ENCODE peak calls at places on chromosomes 11 and 22, in five cellular contexts. Z is lung; Q is stomach; U is stimulated activated naive CD4-positive, alpha-beta T cell; A is progenitor cell of endocrine pancreas. E is an unnamed sample.

GRCh38 chr11:68402355-68403031 is 58.1 kb upstream of the PPP6R3 start:
- DNase-seq in Z (no peak), U (no peak), Q (no peak), A (no peak), E (no peak)

GRCh38 chr11:126880872-126881271 is 119.7 kb downstream of the KIRREL3 start:
- DNase-seq in Q (no peak), Z (no peak), U (no peak), A (no peak), E (no peak)

GRCh38 chr22:39353346-39353745 is 3.6 kb downstream of the SYNGR1 start:
- DNase-seq in A (no peak), U (no peak), Z (no peak), Q (no peak), E (no peak)

GRCh38 chr11:133917921-133918605 is 38.7 kb downstream of the IGSF9B start:
- DNase-seq in Q (no peak), Z (no peak), U (no peak), A (no peak), E (no peak)

GRCh38 chr11:63888170-63889086 is 28.5 kb downstream of the RCOR2 start:
- DNase-seq in Z (peak), U (peak), Q (peak), A (no peak), E (peak)

GRCh38 chr11:73838443-73839122 is 38.1 kb downstream of the COA4 start:
- DNase-seq in U (no peak), A (no peak), Q (no peak), Z (no peak), E (no peak)

GRCh38 chr11:127939000-127939399 is 648.4 kb downstream of the ETS1 start:
- DNase-seq in A (no peak), Z (no peak), Q (no peak), U (no peak), E (no peak)

GRCh38 chr22:36760716-36761115 is 15.2 kb downstream of the IFT27 start:
- DNase-seq in Z (no peak), U (no peak), Q (no peak), A (no peak), E (no peak)

GRCh38 chr22:19889951-19890350 is 35.3 kb upstream of the GNB1L start:
- DNase-seq in U (no peak), Q (no peak), A (no peak), Z (no peak), E (peak)

GRCh38 chr11:9895016-9895415 is 231.1 kb downstream of the SWAP70 start:
- DNase-seq in U (no peak), A (no peak), Q (no peak), Z (no peak), E (no peak)

GRCh38 chr11:76445122-76446084 is 585 bp downstream of the EMSY start:
- DNase-seq in Q (peak), U (no peak), A (peak), Z (peak), E (peak)

GRCh38 chr11:3169235-3169951 is 4.3 kb upstream of the OSBPL5 start:
- DNase-seq in Z (no peak), U (no peak), Q (peak), A (no peak), E (no peak)

GRCh38 chr11:117438371-117439000 is 110.8 kb downstream of the CEP164 start:
- DNase-seq in A (no peak), Q (no peak), U (no peak), Z (no peak), E (no peak)

GRCh38 chr11:4665424-4665823 is 21.6 kb downstream of the OR51E1 start:
- DNase-seq in Q (no peak), A (no peak), U (no peak), Z (no peak), E (no peak)